ENCODE peak calls at places on chromosomes 12 and 14, in nine cellular contexts. A is PC-3, W is left lung, V is Calu3, X is tibial artery, E is fibroblast of pulmonary artery, R is IMR-90, C is GM20000, P is cardiac fibroblast. S is an unnamed sample.

GRCh38 chr14:35998303-35998702 is 172.2 kb downstream of the BRMS1L start:
- DNase-seq in W (no peak), V (no peak), X (no peak), E (no peak), C (no peak), A (no peak), P (no peak), R (no peak), S (no peak)

GRCh38 chr14:78425332-78425731 is 255.2 kb downstream of the NRXN3 start:
- DNase-seq in V (no peak), P (no peak), C (no peak), W (peak; percentile 45), X (no peak), A (no peak), E (no peak), R (no peak), S (no peak)

GRCh38 chr12:48969847-48970701 is 1.5 kb downstream of the WNT10B start:
- DNase-seq in A (no peak), P (no peak), E (no peak), C (peak; percentile 77), R (no peak), W (no peak), X (no peak), V (no peak), S (no peak)

GRCh38 chr12:78938341-78939084 is 73.9 kb downstream of the SYT1 start:
- DNase-seq in R (no peak), W (no peak), P (no peak), A (peak; percentile 55), C (no peak), X (no peak), V (no peak), E (no peak), S (no peak)

GRCh38 chr14:85566603-85567002 is 36.7 kb downstream of the FLRT2 start:
- DNase-seq in P (peak; percentile 89), W (no peak), E (peak; percentile 81), X (no peak), R (peak; percentile 92), C (no peak), A (peak; percentile 59), V (no peak), S (peak; percentile 79)

GRCh38 chr12:9948606-9949286 is 16.6 kb upstream of the CLEC2A start:
- DNase-seq in R (no peak), V (no peak), A (no peak), W (no peak), X (no peak), C (peak; percentile 74), P (no peak), E (no peak), S (no peak)

GRCh38 chr12:21527451-21528180 is 1.5 kb downstream of the SPX start:
- DNase-seq in P (peak; percentile 53), X (no peak), C (peak; percentile 55), W (peak; percentile 40), E (peak; percentile 41), R (peak; percentile 18), A (peak; percentile 48), V (peak; percentile 52), S (peak; percentile 39)

GRCh38 chr12:68792952-68793351 is 15.0 kb upstream of the MDM2 start:
- DNase-seq in P (peak; percentile 64), C (peak; percentile 75), A (peak; percentile 50), E (peak; percentile 44), W (no peak), X (no peak), V (peak; percentile 46), R (peak; percentile 49), S (no peak)

GRCh38 chr12:20492251-20492728 is 124.0 kb downstream of the PDE3A start:
- DNase-seq in A (peak; percentile 28), E (peak; percentile 63), P (peak; percentile 96), W (no peak), X (no peak), V (peak; percentile 38), R (peak; percentile 65), C (peak; percentile 2), S (peak; percentile 43)

GRCh38 chr12:990308-990648 is 745 bp upstream of the ERC1 start:
- DNase-seq in E (peak; percentile 56), C (peak; percentile 51), W (peak; percentile 68), R (peak; percentile 74), P (peak; percentile 73), V (peak; percentile 37), A (peak; percentile 41), X (peak; percentile 49), S (peak; percentile 58)

GRCh38 chr12:88472248-88472647 is 108.0 kb downstream of the KITLG start:
- DNase-seq in E (peak; percentile 40), V (no peak), P (peak; percentile 48), R (peak; percentile 41), C (no peak), W (no peak), X (no peak), A (peak; percentile 39), S (peak; percentile 40)

GRCh38 chr12:108633534-108634224 is at the start of gene SELPLG:
- DNase-seq in E (no peak), V (no peak), A (no peak), C (peak; percentile 79), R (no peak), W (peak; percentile 93), P (no peak), X (peak; percentile 71), S (no peak)

GRCh38 chr14:53613404-53614253 is 343.0 kb downstream of the BMP4 start:
- DNase-seq in V (peak; percentile 64), A (peak; percentile 92), E (no peak), X (no peak), W (no peak), P (no peak), R (peak; percentile 90), C (peak; percentile 80), S (no peak)

GRCh38 chr12:123384994-123385376 is 1.1 kb downstream of the KMT5A start:
- DNase-seq in V (no peak), X (no peak), W (no peak), P (peak; percentile 87), R (peak; percentile 63), E (peak; percentile 77), A (peak; percentile 68), C (no peak), S (peak; percentile 87)
- TF ChIP-seq CTCF in V (no peak), X (no peak), W (no peak), P (no peak), R (no peak), E (no peak), A (no peak), C (no peak), S (peak; percentile 38)

GRCh38 chr14:28294834-28295440 is 471.6 kb upstream of the FOXG1 start:
- DNase-seq in C (no peak), P (peak; percentile 78), X (no peak), V (peak; percentile 6), R (no peak), A (peak; percentile 60), E (peak; percentile 67), W (no peak), S (peak; percentile 45)
- TF ChIP-seq CTCF in C (no peak), P (peak; percentile 33), X (no peak), V (no peak), R (no peak), A (peak; percentile 81), E (peak; percentile 35), W (no peak), S (peak; percentile 5)

DNA sequence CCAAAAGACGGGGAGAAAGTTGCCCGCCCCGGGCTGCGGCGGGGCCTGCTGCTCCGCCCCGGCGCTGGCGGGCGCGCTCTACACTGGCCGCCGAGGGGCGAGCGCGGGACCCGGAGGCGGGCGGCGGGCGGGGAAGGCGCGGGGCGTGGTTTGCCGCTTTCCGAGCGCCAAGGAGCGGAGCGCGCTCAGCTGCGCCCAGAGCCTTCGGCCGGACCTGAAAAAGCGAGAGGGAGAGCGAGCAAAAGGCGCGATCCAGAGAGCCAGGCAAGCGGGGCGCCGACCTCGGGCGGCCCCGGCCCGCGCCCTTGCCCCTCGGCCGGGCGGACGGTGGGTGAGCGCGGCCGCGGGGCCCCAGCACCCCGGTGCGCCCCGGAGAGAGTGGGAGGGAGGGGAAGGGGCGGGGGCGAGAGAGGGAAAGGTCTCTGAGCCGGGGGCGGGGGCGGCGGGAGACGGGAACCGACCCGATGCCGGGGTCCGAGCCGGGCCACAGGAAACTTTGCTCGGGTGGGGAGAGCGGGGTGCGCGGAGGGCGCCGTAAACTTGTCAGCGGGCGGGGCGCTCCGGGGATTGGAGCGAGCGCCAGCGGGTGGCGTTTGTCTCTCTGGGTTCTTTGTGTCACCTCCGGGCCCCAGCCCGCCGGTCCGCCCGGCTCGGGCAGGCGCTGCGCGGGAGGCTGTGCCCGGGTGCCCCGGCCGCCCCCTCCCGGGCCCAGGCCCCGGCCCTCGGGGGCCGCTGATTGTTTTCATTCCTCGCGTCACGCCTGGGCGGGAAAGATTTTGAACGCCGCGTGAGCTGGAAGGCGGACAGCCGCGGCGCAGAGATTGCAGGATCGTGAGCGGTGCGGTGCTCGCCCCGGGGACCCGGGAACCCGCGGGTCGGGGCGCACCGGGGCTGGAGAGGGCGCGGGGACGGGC is at the start of gene SYNE2:
- DNase-seq in X (peak; percentile 66), V (peak; percentile 90), W (peak; percentile 77), C (peak; percentile 95), A (peak; percentile 82), R (peak; percentile 65), P (peak; percentile 65), E (peak; percentile 77), S (peak; percentile 65)
- TF ChIP-seq CTCF in X (peak; percentile 40), V (no peak), W (peak; percentile 37), C (peak; percentile 12), A (no peak), R (peak; percentile 32), P (no peak), E (no peak), S (peak; percentile 14)

DNA sequence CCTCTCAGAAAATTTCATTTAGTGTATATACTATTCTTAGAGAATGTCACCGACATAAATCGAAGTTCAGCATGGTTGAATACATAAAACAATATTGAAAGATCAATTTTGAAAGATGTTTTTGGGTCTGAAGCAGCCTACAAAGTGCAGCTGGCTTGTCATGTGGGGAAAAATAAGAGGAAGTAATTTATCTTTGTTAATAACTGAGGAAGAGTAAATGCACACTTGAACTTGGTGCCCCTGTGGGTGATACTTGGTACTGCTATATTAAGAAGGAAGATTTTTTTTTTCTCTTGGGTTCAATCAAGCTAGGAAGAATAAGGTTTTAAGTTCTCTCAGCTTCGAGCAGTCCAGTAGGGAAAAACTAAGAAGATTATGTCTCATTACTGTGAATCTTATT is 661.3 kb downstream of the RPL10L start:
- DNase-seq in X (no peak), A (peak; percentile 33), W (no peak), E (no peak), R (no peak), C (no peak), P (peak; percentile 4), V (no peak), S (no peak)
- TF ChIP-seq CTCF in X (no peak), A (peak; percentile 57), W (no peak), E (peak; percentile 20), R (no peak), C (no peak), P (peak; percentile 31), V (peak; percentile 25), S (peak; percentile 52)